ENCODE peak calls at places on chromosomes 4 and X, in six cellular contexts. Z, T, M, V, I and U are unnamed samples.

GRCh38 chrX:75596178-75596577 is 73.3 kb upstream of the ZDHHC15 start:
- DNase-seq in Z (peak), T (no peak), M (no peak), V (no peak), I (no peak), U (peak)

GRCh38 chr4:38266616-38267015 is 306.4 kb downstream of the PTTG2 start:
- DNase-seq in Z (no peak), T (no peak), M (no peak), V (no peak), I (no peak), U (no peak)

GRCh38 chr4:3527914-3528876 is 4.0 kb downstream of the LRPAP1 start:
- DNase-seq in Z (no peak), T (no peak), M (no peak), V (no peak), I (no peak), U (no peak)

GRCh38 chr4:40909363-40909876 is 159.7 kb downstream of the NSUN7 start:
- DNase-seq in Z (peak), T (no peak), M (peak), V (no peak), I (peak), U (no peak)

GRCh38 chrX:143298663-143299241 is 218.5 kb downstream of the SPANXN3 start:
- DNase-seq in Z (no peak), T (no peak), M (no peak), V (no peak), I (no peak), U (no peak)

GRCh38 chr4:912548-913279 is 19.4 kb downstream of the GAK start:
- DNase-seq in Z (no peak), T (no peak), M (no peak), V (no peak), I (no peak), U (peak)

GRCh38 chrX:153761863-153762262 is 2.2 kb upstream of the PLXNB3 start:
- DNase-seq in Z (no peak), T (no peak), M (no peak), V (no peak), I (no peak), U (no peak)

GRCh38 chrX:3582421-3582820 is 131.0 kb downstream of the PRKX start:
- DNase-seq in Z (no peak), T (no peak), M (no peak), V (no peak), I (no peak), U (no peak)

GRCh38 chrX:153770606-153771175 is 6.6 kb downstream of the PLXNB3 start:
- DNase-seq in Z (no peak), T (peak), M (no peak), V (no peak), I (no peak), U (no peak)

GRCh38 chr4:129429566-129430339 is 333.8 kb downstream of the C4orf33 start:
- DNase-seq in Z (no peak), T (no peak), M (no peak), V (no peak), I (no peak), U (peak)

GRCh38 chr4:40180356-40180755 is 16.5 kb upstream of the RHOH start:
- DNase-seq in Z (peak), T (no peak), M (no peak), V (no peak), I (no peak), U (peak)

GRCh38 chr4:2254665-2255500 is 7.0 kb downstream of the MXD4 start:
- DNase-seq in Z (no peak), T (no peak), M (no peak), V (no peak), I (no peak), U (no peak)

GRCh38 chr4:17657849-17658248 is 43.4 kb downstream of the MED28 start:
- DNase-seq in Z (no peak), T (no peak), M (no peak), V (no peak), I (no peak), U (no peak)

GRCh38 chr4:153799708-153800074 is 10.8 kb upstream of the SFRP2 start:
- DNase-seq in Z (no peak), T (no peak), M (no peak), V (no peak), I (no peak), U (no peak)

GRCh38 chr4:86834901-86835300 is 14.3 kb downstream of the SLC10A6 start:
- DNase-seq in Z (peak), T (no peak), M (no peak), V (no peak), I (no peak), U (peak)

GRCh38 chrX:47879447-47879846 is 42.7 kb downstream of the ZNF81 start:
- DNase-seq in Z (no peak), T (no peak), M (no peak), V (no peak), I (no peak), U (no peak)

GRCh38 chrX:8988456-8988855 is 45.5 kb downstream of the FAM9B start:
- DNase-seq in Z (peak), T (no peak), M (peak), V (no peak), I (no peak), U (no peak)

GRCh38 chr4:78510681-78511080 is 40.9 kb upstream of the ANXA3 start:
- DNase-seq in Z (no peak), T (no peak), M (no peak), V (no peak), I (no peak), U (no peak)

GRCh38 chrX:15373986-15374385 is 10.2 kb downstream of the VEGFD start:
- DNase-seq in Z (no peak), T (no peak), M (no peak), V (no peak), I (no peak), U (no peak)

GRCh38 chr4:1400861-1401408 is 5.3 kb downstream of the NKX1-1 start:
- DNase-seq in Z (no peak), T (peak), M (no peak), V (no peak), I (no peak), U (no peak)

GRCh38 chrX:26050099-26050498 is 88.0 kb upstream of the MAGEB18 start:
- DNase-seq in Z (no peak), T (no peak), M (no peak), V (no peak), I (no peak), U (no peak)

GRCh38 chrX:2701600-2701999 is 10.5 kb downstream of the CD99 start:
- DNase-seq in Z (no peak), T (no peak), M (no peak), V (no peak), I (no peak), U (no peak)

GRCh38 chrX:26352891-26353430 is 137.0 kb downstream of the MAGEB5 start:
- DNase-seq in Z (no peak), T (no peak), M (no peak), V (no peak), I (no peak), U (no peak)

GRCh38 chr4:16083217-16084191 is at the start of gene PROM1:
- DNase-seq in Z (no peak), T (peak), M (peak), V (no peak), I (peak), U (no peak)

GRCh38 chr4:56148428-56148827 is 199.7 kb downstream of the CEP135 start:
- DNase-seq in Z (peak), T (no peak), M (no peak), V (no peak), I (no peak), U (no peak)

GRCh38 chrX:15497865-15498264 is 2.7 kb upstream of the BMX start:
- DNase-seq in Z (peak), T (peak), M (peak), V (peak), I (peak), U (peak)

GRCh38 chr4:6408263-6408662 is 64.2 kb downstream of the PPP2R2C start:
- DNase-seq in Z (no peak), T (no peak), M (no peak), V (no peak), I (no peak), U (no peak)

GRCh38 chrX:100677616-100678181 is 33.7 kb downstream of the SRPX2 start:
- DNase-seq in Z (peak), T (no peak), M (no peak), V (no peak), I (no peak), U (peak)